ENCODE peak calls at places on chromosome 2, in four cellular contexts. P is activated CD4-positive, alpha-beta T cell treated with anti-CD3 and anti-CD28 coated beads, Interleukin-2, amount 10 ng/mL, durations not matched to agents 7 days and 5 days; C is esophagus squamous epithelium; D is endodermal cell. G is an unnamed sample.

GRCh38 chr2:200007291-200007690 is 51.9 kb downstream of the MAIP1 start:
- DNase-seq in P (no peak), C (no peak), D (no peak), G (no peak)

GRCh38 chr2:31397099-31397498 is 17.4 kb downstream of the XDH start:
- DNase-seq in P (no peak), C (no peak), D (no peak), G (no peak)

GRCh38 chr2:3626118-3626816 is 31.4 kb downstream of the COLEC11 start:
- DNase-seq in P (no peak), C (no peak), D (no peak), G (no peak)

GRCh38 chr2:41908349-41908748 is 139.5 kb upstream of the PKDCC start:
- DNase-seq in P (no peak), C (no peak), D (no peak), G (no peak)

GRCh38 chr2:23791030-23791429 is 135.9 kb downstream of the ATAD2B start:
- DNase-seq in P (no peak), C (no peak), D (no peak), G (no peak)

GRCh38 chr2:109210431-109211200 is 81.6 kb downstream of the SH3RF3 start:
- DNase-seq in P (no peak), C (no peak), D (peak), G (no peak)

GRCh38 chr2:45119038-45119437 is 109.8 kb upstream of the SIX2 start:
- DNase-seq in P (no peak), C (no peak), D (no peak), G (no peak)

GRCh38 chr2:176976766-176977165 is 235.8 kb upstream of the HNRNPA3 start:
- DNase-seq in P (no peak), C (no peak), D (no peak), G (no peak)

GRCh38 chr2:216632952-216633615 is at the start of gene IGFBP2:
- DNase-seq in P (peak), C (no peak), D (peak), G (no peak)

GRCh38 chr2:74392449-74392743 is 12.3 kb upstream of the DCTN1 start:
- DNase-seq in P (no peak), C (no peak), D (no peak), G (no peak)

GRCh38 chr2:113700186-113700841 is 56.1 kb downstream of the SLC35F5 start:
- DNase-seq in P (peak), C (no peak), D (peak), G (no peak)

G was measured in cortex of kidney.